ENCODE peak calls at places on chromosome 16, in seven cellular contexts. K is neural progenitor cell, H is neural crest cell, U is left lung, P is adrenal gland, D is dorsolateral prefrontal cortex, Q is activated B cell treated with CpG ODN at 0.5 μM for 24 hours. N is an unnamed sample.

GRCh38 chr16:89122322-89122831 is 28.7 kb downstream of the ACSF3 start:
- DNase-seq in K (no peak), H (no peak), U (peak), P (no peak), D (peak), Q (no peak), N (no peak)

GRCh38 chr16:82643936-82644630 is 17.3 kb downstream of the CDH13 start:
- DNase-seq in K (peak), H (no peak), U (no peak), P (no peak), D (no peak), Q (no peak), N (no peak)

GRCh38 chr16:10752843-10753523 is 9.3 kb downstream of the NUBP1 start:
- DNase-seq in K (no peak), H (no peak), U (no peak), P (peak), D (no peak), Q (peak), N (no peak)

GRCh38 chr16:12458591-12459400 is 344.9 kb downstream of the CPPED1 start:
- DNase-seq in K (no peak), H (no peak), U (peak), P (peak), D (no peak), Q (no peak), N (no peak)

GRCh38 chr16:16093625-16094332 is 129.5 kb downstream of the ABCC6 start:
- DNase-seq in K (no peak), H (no peak), U (no peak), P (no peak), D (no peak), Q (no peak), N (no peak)

GRCh38 chr16:88975511-88976061 is 1.4 kb downstream of the CBFA2T3 start:
- DNase-seq in K (no peak), H (no peak), U (peak), P (no peak), D (no peak), Q (no peak), N (no peak)

GRCh38 chr16:19657831-19658230 is 60.2 kb downstream of the KNOP1 start:
- DNase-seq in K (no peak), H (no peak), U (no peak), P (no peak), D (no peak), Q (no peak), N (no peak)

GRCh38 chr16:4385789-4386451 is 14.3 kb downstream of the VASN start:
- DNase-seq in K (no peak), H (no peak), U (no peak), P (no peak), D (no peak), Q (no peak), N (peak)

GRCh38 chr16:3161235-3162018 is 26.6 kb upstream of the OR1F1 start:
- DNase-seq in K (no peak), H (no peak), U (peak), P (no peak), D (no peak), Q (no peak), N (no peak)

GRCh38 chr16:88343276-88343791 is 39.4 kb upstream of the ZNF469 start:
- DNase-seq in K (no peak), H (no peak), U (peak), P (no peak), D (no peak), Q (no peak), N (no peak)

GRCh38 chr16:66432429-66432828 is 5.3 kb downstream of the BEAN1 start:
- DNase-seq in K (no peak), H (no peak), U (no peak), P (peak), D (no peak), Q (no peak), N (no peak)

GRCh38 chr16:18942069-18942468 is 15.9 kb upstream of the SMG1 start:
- DNase-seq in K (no peak), H (no peak), U (no peak), P (no peak), D (no peak), Q (no peak), N (no peak)

GRCh38 chr16:84509032-84509950 is 4.8 kb upstream of the MEAK7 start:
- DNase-seq in K (no peak), H (no peak), U (no peak), P (no peak), D (peak), Q (no peak), N (no peak)

GRCh38 chr16:81813648-81814047 is 34.6 kb downstream of the PLCG2 start:
- DNase-seq in K (no peak), H (no peak), U (no peak), P (no peak), D (no peak), Q (no peak), N (no peak)

GRCh38 chr16:74035816-74036215 is 260.8 kb upstream of the PSMD7 start:
- DNase-seq in K (peak), H (no peak), U (no peak), P (no peak), D (no peak), Q (no peak), N (no peak)

GRCh38 chr16:4894276-4895150 is 42.4 kb downstream of the PPL start:
- DNase-seq in K (no peak), H (no peak), U (peak), P (no peak), D (no peak), Q (no peak), N (no peak)

GRCh38 chr16:55948230-55948629 is 73.1 kb upstream of the CES5A start:
- DNase-seq in K (no peak), H (no peak), U (no peak), P (no peak), D (no peak), Q (no peak), N (no peak)

GRCh38 chr16:24701521-24701951 is 27.9 kb upstream of the TNRC6A start:
- DNase-seq in K (no peak), H (no peak), U (no peak), P (peak), D (no peak), Q (no peak), N (no peak)

GRCh38 chr16:58492735-58493134 is 7.2 kb upstream of the NDRG4 start:
- DNase-seq in K (peak), H (no peak), U (no peak), P (no peak), D (no peak), Q (no peak), N (no peak)

GRCh38 chr16:10828851-10829331 is 10.3 kb upstream of the TVP23A start:
- DNase-seq in K (no peak), H (no peak), U (peak), P (peak), D (peak), Q (no peak), N (no peak)

GRCh38 chr16:84957792-84958191 is 53.5 kb downstream of the ZDHHC7 start:
- DNase-seq in K (no peak), H (no peak), U (peak), P (no peak), D (no peak), Q (no peak), N (no peak)

GRCh38 chr16:72107371-72107770 is 13.7 kb downstream of the DHX38 start:
- DNase-seq in K (no peak), H (no peak), U (no peak), P (peak), D (no peak), Q (no peak), N (no peak)

GRCh38 chr16:85092309-85092708 is 20.0 kb downstream of the CIBAR2 start:
- DNase-seq in K (no peak), H (no peak), U (peak), P (no peak), D (no peak), Q (no peak), N (no peak)

GRCh38 chr16:23330583-23331249 is 28.6 kb downstream of the SCNN1B start:
- DNase-seq in K (no peak), H (no peak), U (no peak), P (no peak), D (no peak), Q (no peak), N (no peak)

GRCh38 chr16:73382921-73383594 is 335.1 kb upstream of the ZFHX3 start:
- DNase-seq in K (peak), H (peak), U (no peak), P (no peak), D (no peak), Q (no peak), N (peak)

GRCh38 chr16:84791088-84791487 is 28.7 kb upstream of the CRISPLD2 start:
- DNase-seq in K (no peak), H (no peak), U (peak), P (no peak), D (no peak), Q (no peak), N (no peak)

GRCh38 chr16:89957214-89957785 is 8.7 kb downstream of the DEF8 start:
- DNase-seq in K (no peak), H (no peak), U (peak), P (no peak), D (no peak), Q (no peak), N (no peak)

GRCh38 chr16:2824626-2825025 is 5.5 kb upstream of the ZG16B start:
- DNase-seq in K (no peak), H (no peak), U (no peak), P (no peak), D (no peak), Q (no peak), N (no peak)

GRCh38 chr16:57000271-57001025 is 11.1 kb downstream of the NLRC5 start:
- DNase-seq in K (no peak), H (no peak), U (no peak), P (no peak), D (no peak), Q (peak), N (no peak)

GRCh38 chr16:11106726-11107125 is 149.3 kb downstream of the SOCS1 start:
- DNase-seq in K (no peak), H (no peak), U (no peak), P (no peak), D (no peak), Q (no peak), N (no peak)

GRCh38 chr16:23132921-23133532 is 16.2 kb downstream of the USP31 start:
- DNase-seq in K (no peak), H (no peak), U (no peak), P (no peak), D (no peak), Q (no peak), N (no peak)

GRCh38 chr16:14527411-14528044 is 102.5 kb downstream of the PARN start:
- DNase-seq in K (no peak), H (no peak), U (no peak), P (peak), D (no peak), Q (no peak), N (no peak)

GRCh38 chr16:84117482-84117843 is 721 bp upstream of the MBTPS1 start:
- DNase-seq in K (peak), H (no peak), U (no peak), P (no peak), D (peak), Q (no peak), N (no peak)

GRCh38 chr16:76768948-76769347 is 422.0 kb upstream of the MON1B start:
- DNase-seq in K (no peak), H (no peak), U (peak), P (no peak), D (no peak), Q (no peak), N (no peak)

GRCh38 chr16:14300631-14301149 is 229.6 kb downstream of the MRTFB start:
- DNase-seq in K (peak), H (no peak), U (no peak), P (peak), D (peak), Q (no peak), N (peak)

GRCh38 chr16:54935411-54936085 is 4.9 kb downstream of the IRX5 start:
- DNase-seq in K (no peak), H (no peak), U (no peak), P (no peak), D (no peak), Q (no peak), N (no peak)

GRCh38 chr16:898761-899677 is 71.8 kb downstream of the LMF1 start:
- DNase-seq in K (no peak), H (no peak), U (peak), P (no peak), D (no peak), Q (no peak), N (no peak)

GRCh38 chr16:897200-897543 is 73.6 kb downstream of the LMF1 start:
- DNase-seq in K (no peak), H (no peak), U (peak), P (no peak), D (no peak), Q (no peak), N (no peak)

GRCh38 chr16:897701-898100 is 73.1 kb downstream of the LMF1 start:
- DNase-seq in K (no peak), H (no peak), U (peak), P (no peak), D (no peak), Q (no peak), N (no peak)

GRCh38 chr16:899678-900060 is 71.1 kb downstream of the LMF1 start:
- DNase-seq in K (no peak), H (no peak), U (peak), P (no peak), D (no peak), Q (no peak), N (no peak)

GRCh38 chr16:898216-898615 is 72.6 kb downstream of the LMF1 start:
- DNase-seq in K (no peak), H (no peak), U (peak), P (no peak), D (no peak), Q (no peak), N (no peak)
- TF ChIP-seq CTCF in K (no peak), H (no peak), U (no peak), P (no peak), D (no peak), Q (no peak), N (no peak)

GRCh38 chr16:30421010-30421409 is 8.8 kb downstream of the DCTPP1 start:
- DNase-seq in K (no peak), H (no peak), U (no peak), P (no peak), D (no peak), Q (no peak), N (no peak)

GRCh38 chr16:30416047-30416603 is 8.7 kb downstream of the ZNF771 start:
- DNase-seq in K (no peak), H (no peak), U (no peak), P (no peak), D (no peak), Q (no peak), N (no peak)

GRCh38 chr16:30418350-30419181 is 11.2 kb downstream of the ZNF771 start:
- DNase-seq in K (no peak), H (no peak), U (no peak), P (no peak), D (no peak), Q (no peak), N (no peak)

GRCh38 chr16:30416624-30417298 is 9.4 kb downstream of the ZNF771 start:
- DNase-seq in K (no peak), H (no peak), U (no peak), P (no peak), D (no peak), Q (no peak), N (no peak)

DNA sequence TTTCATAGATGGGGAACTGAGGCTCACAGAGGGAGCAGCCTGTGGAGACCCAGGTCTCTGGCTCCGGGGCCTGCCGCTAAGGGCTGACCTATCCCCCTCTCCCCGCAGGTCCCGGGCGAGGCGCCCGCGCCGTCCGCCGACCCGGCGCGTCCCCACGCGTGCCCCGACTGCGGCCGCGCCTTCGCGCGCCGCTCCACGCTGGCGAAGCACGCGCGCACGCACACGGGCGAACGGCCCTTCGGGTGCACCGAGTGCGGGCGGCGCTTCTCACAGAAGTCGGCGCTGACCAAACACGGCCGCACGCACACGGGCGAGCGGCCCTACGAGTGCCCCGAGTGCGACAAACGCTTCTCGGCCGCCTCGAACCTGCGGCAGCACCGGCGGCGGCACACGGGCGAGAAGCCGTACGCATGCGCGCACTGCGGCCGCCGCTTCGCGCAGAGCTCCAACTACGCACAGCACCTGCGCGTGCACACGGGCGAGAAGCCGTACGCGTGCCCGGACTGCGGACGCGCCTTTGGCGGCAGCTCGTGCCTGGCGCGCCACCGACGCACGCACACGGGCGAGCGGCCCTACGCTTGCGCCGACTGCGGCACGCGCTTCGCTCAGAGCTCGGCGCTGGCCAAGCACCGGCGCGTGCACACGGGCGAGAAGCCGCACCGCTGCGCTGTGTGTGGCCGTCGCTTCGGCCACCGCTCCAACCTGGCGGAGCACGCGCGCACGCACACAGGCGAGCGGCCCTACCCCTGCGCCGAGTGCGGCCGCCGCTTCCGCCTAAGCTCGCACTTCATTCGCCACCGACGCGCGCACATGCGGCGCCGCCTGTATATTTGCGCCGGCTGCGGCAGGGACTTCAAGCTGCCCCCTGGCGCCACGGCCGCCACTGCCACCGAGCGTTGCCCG is 10.3 kb downstream of the ZNF771 start:
- DNase-seq in K (peak), H (peak), U (peak), P (peak), D (peak), Q (peak), N (peak)
- TF ChIP-seq CTCF in K (peak), H (peak), U (no peak), P (no peak), D (peak), Q (no peak), N (no peak)

GRCh38 chr16:87235810-87236515 is 81.2 kb downstream of the C16orf95 start:
- DNase-seq in K (peak), H (no peak), U (no peak), P (no peak), D (no peak), Q (no peak), N (peak)
- TF ChIP-seq CTCF in K (peak), H (peak), U (no peak), P (no peak), D (no peak), Q (no peak), N (no peak)

DNA sequence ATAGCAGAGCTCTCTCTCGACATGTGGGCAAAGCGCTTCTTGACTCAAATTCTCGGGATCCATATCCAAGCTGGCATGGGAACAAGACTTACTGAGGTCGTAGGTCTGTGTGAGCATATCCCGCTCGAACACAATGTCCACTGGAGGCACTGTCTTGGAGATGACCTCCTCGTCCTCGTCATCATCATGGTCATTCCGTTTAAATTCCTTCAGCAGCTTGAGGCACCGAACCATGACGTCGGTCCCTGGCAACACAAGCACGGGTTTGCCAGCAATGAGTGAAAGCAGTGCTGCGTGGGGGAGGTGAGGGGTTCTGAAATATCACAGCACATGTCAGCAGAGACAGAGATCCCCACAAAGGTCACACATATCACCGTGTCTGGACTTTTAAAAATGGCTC is 38.1 kb downstream of the GTF3C1 start:
- DNase-seq in K (no peak), H (no peak), U (no peak), P (no peak), D (no peak), Q (no peak), N (peak)
- TF ChIP-seq CTCF in K (no peak), H (no peak), U (no peak), P (no peak), D (no peak), Q (no peak), N (no peak)

DNA sequence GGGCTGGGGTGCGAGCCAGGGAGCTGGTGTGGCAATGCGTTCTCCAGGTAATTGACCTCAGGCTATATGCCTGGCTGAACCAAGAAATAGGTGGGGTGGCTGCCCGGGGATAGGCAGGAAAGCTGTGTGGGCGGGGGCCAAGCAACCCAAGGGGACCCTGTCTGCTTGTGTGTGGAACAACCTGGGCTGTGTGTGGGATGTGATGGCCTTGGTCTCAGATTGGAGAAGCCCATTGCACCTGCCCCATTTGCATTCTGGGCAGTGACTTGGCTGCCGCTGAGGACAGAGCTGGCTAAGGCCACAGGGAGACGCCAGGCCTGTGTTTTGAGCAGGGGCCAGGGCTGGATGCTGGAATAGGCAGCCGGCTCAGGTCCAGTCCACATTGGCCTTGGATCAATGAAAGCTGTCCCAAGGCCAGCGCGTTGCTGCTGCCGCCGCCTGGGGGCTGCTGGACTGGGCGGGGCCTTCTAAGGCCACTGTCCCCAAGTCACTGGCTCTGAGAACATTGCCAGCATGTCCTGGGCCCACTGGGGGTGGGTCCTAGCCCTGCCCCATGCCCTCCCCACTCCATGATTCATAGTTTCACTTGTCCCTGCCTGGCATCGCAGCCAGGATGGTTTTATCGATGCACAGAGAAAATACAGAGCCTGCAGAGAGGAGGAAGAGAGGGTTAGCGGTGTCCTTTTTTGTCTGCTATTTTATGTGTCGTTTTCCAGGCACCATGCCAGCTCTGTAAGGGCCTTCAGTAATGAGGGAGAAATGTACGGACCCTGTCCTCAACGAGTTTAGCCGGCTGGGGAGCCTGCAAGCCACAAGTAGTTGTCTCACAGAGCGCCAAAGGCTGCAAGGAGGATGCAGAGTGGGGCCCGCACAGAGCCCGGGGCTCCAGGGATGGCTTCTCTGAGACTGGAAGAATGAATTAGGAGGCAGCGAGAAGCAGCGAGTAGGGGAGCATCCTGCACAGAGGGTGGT is 43.9 kb downstream of the NKD1 start:
- DNase-seq in K (no peak), H (no peak), U (peak), P (peak), D (peak), Q (no peak), N (no peak)
- TF ChIP-seq CTCF in K (no peak), H (no peak), U (no peak), P (no peak), D (peak), Q (no peak), N (no peak)

DNA sequence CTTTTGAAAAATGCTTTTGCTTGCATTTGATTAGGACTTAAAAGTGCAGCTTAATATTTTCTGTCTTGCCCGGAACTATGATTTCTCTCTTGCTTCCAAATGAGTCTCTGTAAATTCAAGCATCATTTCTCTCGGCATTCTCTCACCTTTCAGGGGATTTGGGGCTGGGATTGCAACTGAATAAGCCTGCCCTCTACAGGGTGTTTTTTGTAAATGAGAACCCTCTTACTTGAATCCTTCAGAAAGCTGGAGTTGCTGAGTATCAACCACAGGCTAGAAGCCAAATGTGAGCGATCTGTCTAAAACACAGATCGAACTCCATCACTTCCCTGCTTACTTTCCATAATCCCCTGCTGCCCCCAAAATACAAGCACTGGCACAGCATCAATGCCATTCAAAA is 234.6 kb downstream of the TMEM114 start:
- DNase-seq in K (peak), H (no peak), U (no peak), P (no peak), D (no peak), Q (no peak), N (peak)
- TF ChIP-seq CTCF in K (peak), H (peak), U (no peak), P (no peak), D (peak), Q (no peak), N (peak)